ENCODE peak calls at places on chromosome 9, in seven cellular contexts. One of them, this sample, is unnamed.
A peak's percentile ranks its signal among the peaks of the same experiment; 100 is the strongest.

GRCh38 chr9:23659346-23660006 is 166.6 kb downstream of the ELAVL2 start:
- DNase-seq in mesendoderm: peak; percentile 65
- DNase-seq in neuronal stem cell: no peak
- DNase-seq in trophoblast cell: no peak
- DNase-seq in H9: peak; percentile 45
- DNase-seq in IMR-90: no peak
- DNase-seq in H1: no peak
- DNase-seq in this sample: no peak

GRCh38 chr9:131869312-131869711 is 129.4 kb upstream of the RAPGEF1 start:
- DNase-seq in trophoblast cell: no peak
- DNase-seq in H1: no peak
- DNase-seq in H9: peak; percentile 49
- DNase-seq in IMR-90: no peak
- DNase-seq in neuronal stem cell: peak; percentile 39
- DNase-seq in mesendoderm: peak; percentile 80
- DNase-seq in this sample: no peak

GRCh38 chr9:111052831-111053230 is 14.6 kb upstream of the LPAR1 start:
- DNase-seq in H9: no peak
- DNase-seq in neuronal stem cell: no peak
- DNase-seq in mesendoderm: no peak
- DNase-seq in IMR-90: peak; percentile 75
- DNase-seq in H1: no peak
- DNase-seq in trophoblast cell: peak; percentile 79
- DNase-seq in this sample: peak; percentile 46

GRCh38 chr9:133250741-133251170 is 24.2 kb downstream of the ABO start:
- DNase-seq in H1: no peak
- DNase-seq in trophoblast cell: peak; percentile 29
- DNase-seq in IMR-90: no peak
- DNase-seq in neuronal stem cell: no peak
- DNase-seq in mesendoderm: no peak
- DNase-seq in H9: peak; percentile 15
- DNase-seq in this sample: no peak

GRCh38 chr9:113807173-113808061 is 68.7 kb upstream of the ZNF618 start:
- DNase-seq in mesendoderm: peak; percentile 68
- DNase-seq in trophoblast cell: peak; percentile 20
- DNase-seq in H9: peak; percentile 71
- DNase-seq in neuronal stem cell: peak; percentile 48
- DNase-seq in IMR-90: peak; percentile 60
- DNase-seq in H1: no peak
- DNase-seq in this sample: peak; percentile 56

GRCh38 chr9:90142580-90142979 is 500.0 kb downstream of the DIRAS2 start:
- DNase-seq in neuronal stem cell: peak; percentile 62
- DNase-seq in H9: no peak
- DNase-seq in H1: no peak
- DNase-seq in trophoblast cell: peak; percentile 44
- DNase-seq in mesendoderm: peak; percentile 65
- DNase-seq in IMR-90: peak; percentile 25
- DNase-seq in this sample: peak; percentile 50

GRCh38 chr9:124555043-124555442 is 47.8 kb upstream of the NR5A1 start:
- DNase-seq in neuronal stem cell: no peak
- DNase-seq in H1: no peak
- DNase-seq in IMR-90: no peak
- DNase-seq in mesendoderm: no peak
- DNase-seq in H9: no peak
- DNase-seq in trophoblast cell: no peak
- DNase-seq in this sample: no peak

GRCh38 chr9:93898502-93899426 is 56.4 kb downstream of the BARX1 start:
- DNase-seq in H1: no peak
- DNase-seq in neuronal stem cell: no peak
- DNase-seq in IMR-90: no peak
- DNase-seq in H9: peak; percentile 21
- DNase-seq in mesendoderm: no peak
- DNase-seq in trophoblast cell: no peak
- DNase-seq in this sample: no peak

DNA sequence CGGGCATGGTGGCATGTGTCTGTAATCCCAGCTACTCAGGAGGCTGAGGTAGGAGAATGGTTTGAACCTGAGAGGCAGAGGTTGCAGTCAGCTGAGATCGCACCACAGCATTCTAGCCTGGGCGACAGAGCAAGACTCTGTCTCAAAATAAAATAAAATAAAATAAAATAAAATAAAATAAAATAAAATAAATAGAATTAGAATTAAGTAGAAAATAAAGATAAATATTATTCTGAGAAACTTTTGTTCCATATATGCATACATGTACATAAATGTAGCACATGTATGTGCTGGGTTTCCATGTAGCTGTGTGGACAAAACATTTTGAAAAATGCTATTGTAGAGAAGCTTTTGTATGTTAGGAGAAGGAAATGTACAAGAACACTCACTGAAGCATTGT is 129.4 kb upstream of the VLDLR start:
- DNase-seq in trophoblast cell: no peak
- DNase-seq in H9: no peak
- DNase-seq in H1: no peak
- DNase-seq in IMR-90: no peak
- DNase-seq in neuronal stem cell: no peak
- DNase-seq in mesendoderm: no peak
- DNase-seq in this sample: no peak
- H2BK120ac ChIP-seq in trophoblast cell: no peak overlapping the region
- H2BK120ac ChIP-seq in H9: no peak overlapping the region
- H2BK120ac ChIP-seq in H1: no peak overlapping the region
- H2BK120ac ChIP-seq in IMR-90: no peak overlapping the region
- H2BK120ac ChIP-seq in neuronal stem cell: no peak overlapping the region
- H2BK120ac ChIP-seq in mesendoderm: no peak overlapping the region
- H2BK120ac ChIP-seq in this sample: no peak overlapping the region

GRCh38 chr9:76188905-76189304 is 205.3 kb downstream of the RFK start:
- DNase-seq in mesendoderm: no peak
- DNase-seq in IMR-90: no peak
- DNase-seq in H9: no peak
- DNase-seq in H1: no peak
- DNase-seq in neuronal stem cell: no peak
- DNase-seq in trophoblast cell: no peak
- DNase-seq in this sample: no peak
- H2BK5ac ChIP-seq in mesendoderm: no peak overlapping the region
- H2BK5ac ChIP-seq in IMR-90: no peak overlapping the region
- H2BK5ac ChIP-seq in H9: no peak overlapping the region
- H2BK5ac ChIP-seq in H1: no peak overlapping the region
- H2BK5ac ChIP-seq in neuronal stem cell: no peak overlapping the region
- H2BK5ac ChIP-seq in trophoblast cell: no peak overlapping the region
- H2BK5ac ChIP-seq in this sample: no peak overlapping the region

GRCh38 chr9:4887556-4887955 is 94.8 kb downstream of the RCL1 start:
- DNase-seq in H9: no peak
- DNase-seq in mesendoderm: no peak
- DNase-seq in IMR-90: peak; percentile 65
- DNase-seq in neuronal stem cell: no peak
- DNase-seq in H1: no peak
- DNase-seq in trophoblast cell: no peak
- DNase-seq in this sample: no peak
- H2BK120ac ChIP-seq in H9: no peak overlapping the region
- H2BK120ac ChIP-seq in mesendoderm: no peak overlapping the region
- H2BK120ac ChIP-seq in IMR-90: no peak overlapping the region
- H2BK120ac ChIP-seq in neuronal stem cell: no peak overlapping the region
- H2BK120ac ChIP-seq in H1: no peak overlapping the region
- H2BK120ac ChIP-seq in trophoblast cell: no peak overlapping the region
- H2BK120ac ChIP-seq in this sample: no peak overlapping the region

GRCh38 chr9:115050002-115050490 is 67.9 kb downstream of the TNC start:
- DNase-seq in mesendoderm: peak; percentile 56
- DNase-seq in trophoblast cell: no peak
- DNase-seq in H1: no peak
- DNase-seq in H9: no peak
- DNase-seq in IMR-90: no peak
- DNase-seq in neuronal stem cell: peak; percentile 62
- DNase-seq in this sample: no peak
- H2BK5ac ChIP-seq in mesendoderm: no peak overlapping the region
- H2BK5ac ChIP-seq in trophoblast cell: no peak overlapping the region
- H2BK5ac ChIP-seq in H1: no peak overlapping the region
- H2BK5ac ChIP-seq in H9: no peak overlapping the region
- H2BK5ac ChIP-seq in IMR-90: peak overlapping the region; percentile 33
- H2BK5ac ChIP-seq in neuronal stem cell: no peak overlapping the region
- H2BK5ac ChIP-seq in this sample: no peak overlapping the region

DNA sequence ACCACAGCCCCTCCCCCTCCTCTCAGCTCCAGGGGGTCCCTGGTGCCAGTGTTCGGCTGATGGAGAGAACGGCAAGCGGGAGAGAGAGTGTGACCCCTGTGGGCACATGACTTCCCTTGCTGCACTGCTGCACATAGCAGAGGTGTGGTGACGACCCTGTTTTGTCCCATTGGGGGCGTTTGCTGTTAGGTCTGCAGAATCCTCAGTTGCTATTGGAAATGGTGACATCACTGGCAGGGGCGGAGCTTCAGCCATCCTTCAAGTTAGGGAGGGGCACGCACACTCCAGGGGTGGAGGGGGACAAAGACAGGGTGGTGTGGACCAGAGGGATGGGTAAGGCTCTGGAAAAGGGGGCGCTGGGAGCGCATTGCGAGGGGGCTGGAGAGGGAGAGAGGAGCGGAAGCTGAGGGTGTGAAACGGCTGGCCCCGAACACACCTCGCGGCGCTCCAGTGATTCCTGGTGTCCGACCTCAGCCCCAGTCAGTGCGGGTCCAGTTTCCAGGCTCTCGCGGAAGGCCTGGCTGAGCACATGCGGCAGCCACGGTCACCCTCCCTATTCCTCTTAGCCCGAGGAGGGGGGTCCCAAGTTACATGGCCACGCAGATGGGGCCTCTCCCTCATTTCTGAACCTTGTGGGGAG is 776 bp upstream of the GRIN1 start:
- DNase-seq in IMR-90: no peak
- DNase-seq in mesendoderm: peak; percentile 74
- DNase-seq in H9: peak; percentile 74
- DNase-seq in neuronal stem cell: no peak
- DNase-seq in H1: no peak
- DNase-seq in trophoblast cell: no peak
- DNase-seq in this sample: no peak
- H2BK120ac ChIP-seq in IMR-90: no peak overlapping the region
- H2BK120ac ChIP-seq in mesendoderm: no peak overlapping the region
- H2BK120ac ChIP-seq in H9: no peak overlapping the region
- H2BK120ac ChIP-seq in neuronal stem cell: no peak overlapping the region
- H2BK120ac ChIP-seq in H1: no peak overlapping the region
- H2BK120ac ChIP-seq in trophoblast cell: no peak overlapping the region
- H2BK120ac ChIP-seq in this sample: no peak overlapping the region

This sample was measured in mesenchymal stem cell.